ENCODE peak calls at places on chromosome 4, in seven cellular contexts. D is mesenchymal stem cell, C is IMR-90, J is neuronal stem cell, H is H9, F is H1, E is trophoblast cell. W is an unnamed sample.

GRCh38 chr4:120009731-120010130 is 56.9 kb downstream of the MAD2L1 start:
- DNase-seq in C (peak; percentile 96), D (peak; percentile 93), F (no peak), H (no peak), E (peak; percentile 89), J (no peak), W (no peak)

GRCh38 chr4:186067757-186068385 is 1.1 kb upstream of the TLR3 start:
- DNase-seq in E (peak; percentile 77), J (no peak), D (peak; percentile 39), H (peak; percentile 52), C (peak; percentile 19), F (peak; percentile 10), W (peak; percentile 65)

GRCh38 chr4:102546635-102547034 is 45.5 kb downstream of the NFKB1 start:
- DNase-seq in F (no peak), E (no peak), J (no peak), H (no peak), C (no peak), D (no peak), W (peak; percentile 32)

GRCh38 chr4:5863461-5864113 is 29.3 kb downstream of the CRMP1 start:
- DNase-seq in D (peak; percentile 75), J (no peak), C (peak; percentile 96), E (no peak), H (no peak), F (no peak), W (peak; percentile 4)

GRCh38 chr4:13160906-13161305 is 323.2 kb downstream of the RAB28 start:
- DNase-seq in E (no peak), F (no peak), J (no peak), D (no peak), H (no peak), C (peak; percentile 1), W (no peak)

GRCh38 chr4:82818974-82819662 is 20.5 kb upstream of the SCD5 start:
- DNase-seq in C (no peak), F (no peak), J (no peak), H (no peak), E (no peak), D (no peak), W (no peak)

GRCh38 chr4:76091052-76091451 is 16.5 kb downstream of the ART3 start:
- DNase-seq in C (no peak), D (no peak), F (no peak), J (no peak), E (peak; percentile 18), H (no peak), W (no peak)

GRCh38 chr4:121182296-121182695 is 18.2 kb upstream of the TNIP3 start:
- DNase-seq in J (no peak), E (no peak), F (no peak), D (peak; percentile 36), H (no peak), C (peak; percentile 33), W (no peak)

GRCh38 chr4:108168672-108169562 is at the start of gene LEF1:
- DNase-seq in H (peak; percentile 74), D (peak; percentile 65), J (peak; percentile 79), E (peak; percentile 8), C (peak; percentile 11), F (peak; percentile 49), W (peak; percentile 90)

GRCh38 chr4:108213723-108214122 is 45.0 kb upstream of the LEF1 start:
- DNase-seq in H (no peak), D (no peak), E (no peak), C (no peak), F (no peak), J (no peak), W (no peak)

GRCh38 chr4:15020502-15021286 is 18.4 kb downstream of the CPEB2 start:
- DNase-seq in J (no peak), H (no peak), F (no peak), E (no peak), C (no peak), D (no peak), W (no peak)

GRCh38 chr4:34932591-34932990 is 1311.7 kb downstream of the ARAP2 start:
- DNase-seq in E (peak; percentile 84), H (no peak), D (no peak), C (no peak), F (no peak), J (no peak), W (no peak)

GRCh38 chr4:14641871-14642270 is 360.4 kb upstream of the CPEB2 start:
- DNase-seq in E (no peak), J (no peak), D (no peak), H (no peak), C (no peak), F (no peak), W (no peak)

GRCh38 chr4:54277691-54278090 is 48.6 kb downstream of the PDGFRA start:
- DNase-seq in E (peak; percentile 5), J (no peak), H (no peak), F (no peak), C (peak; percentile 92), D (peak; percentile 73), W (no peak)

GRCh38 chr4:153747406-153747805 is 12.4 kb downstream of the RNF175 start:
- DNase-seq in H (no peak), E (no peak), D (no peak), C (no peak), F (no peak), J (no peak), W (no peak)

GRCh38 chr4:85391568-85392410 is 83.2 kb upstream of the ARHGAP24 start:
- DNase-seq in C (no peak), F (no peak), H (no peak), J (no peak), E (no peak), D (peak; percentile 24), W (no peak)

GRCh38 chr4:6851962-6852361 is 57.7 kb upstream of the TBC1D14 start:
- DNase-seq in H (no peak), E (no peak), C (no peak), D (no peak), F (no peak), J (no peak), W (no peak)

GRCh38 chr4:147770831-147771230 is 38.9 kb downstream of the ARHGAP10 start:
- DNase-seq in J (no peak), E (no peak), C (no peak), D (no peak), H (no peak), F (no peak), W (no peak)

GRCh38 chr4:2247128-2248043 is 5.5 kb upstream of the HAUS3 start:
- DNase-seq in D (no peak), F (no peak), E (no peak), J (no peak), H (no peak), C (no peak), W (no peak)

GRCh38 chr4:179709961-179710624 is 2267.9 kb upstream of the AGA start:
- DNase-seq in H (peak; percentile 50), F (peak; percentile 17), E (no peak), C (no peak), J (peak; percentile 5), D (no peak), W (peak; percentile 12)

GRCh38 chr4:138978600-138978999 is 37.0 kb upstream of the NOCT start:
- DNase-seq in F (no peak), J (no peak), E (peak; percentile 91), D (no peak), C (no peak), H (no peak), W (peak; percentile 87)

GRCh38 chr4:1099684-1100335 is 13.6 kb downstream of the RNF212 start:
- DNase-seq in C (no peak), J (no peak), E (no peak), D (no peak), F (no peak), H (peak; percentile 18), W (no peak)

GRCh38 chr4:522911-523443 is 24.0 kb downstream of the PIGG start:
- DNase-seq in C (no peak), D (no peak), F (no peak), J (no peak), H (no peak), E (no peak), W (no peak)

DNA sequence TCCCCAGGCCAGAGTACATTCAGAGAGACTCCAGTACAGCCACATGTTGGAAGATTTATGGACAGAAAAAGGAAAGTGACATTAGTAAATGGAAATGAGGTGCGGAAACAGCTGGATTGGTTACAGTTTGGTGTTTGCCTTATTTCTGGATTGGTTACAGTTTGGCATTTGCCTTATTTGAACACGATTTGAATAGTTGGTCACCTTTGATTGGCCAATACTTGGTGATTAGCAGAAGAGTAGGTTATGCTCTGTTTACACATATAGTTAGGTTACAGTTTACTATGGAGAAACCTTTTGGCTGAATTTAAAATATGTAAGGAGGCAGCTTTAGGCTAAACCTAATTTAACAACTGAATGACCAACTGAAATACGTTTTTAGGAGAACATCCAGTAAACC is 173.7 kb downstream of the AASDH start:
- DNase-seq in D (no peak), H (no peak), E (no peak), F (no peak), J (no peak), C (no peak), W (no peak)
- H3K4ac ChIP-seq in D (no peak overlapping the region), H (no peak overlapping the region), E (no peak overlapping the region), F (no peak overlapping the region), J (no peak overlapping the region), C (no peak overlapping the region), W (no peak overlapping the region)

GRCh38 chr4:16521156-16521915 is 295.1 kb upstream of the TAPT1 start:
- DNase-seq in E (no peak), H (no peak), C (no peak), D (no peak), F (no peak), J (no peak), W (no peak)

GRCh38 chr4:16513876-16514275 is 287.6 kb upstream of the TAPT1 start:
- DNase-seq in D (no peak), F (no peak), E (peak; percentile 91), H (no peak), C (peak; percentile 60), J (no peak), W (no peak)

GRCh38 chr4:16516796-16517413 is 290.6 kb upstream of the TAPT1 start:
- DNase-seq in F (peak; percentile 13), H (no peak), C (peak; percentile 85), J (no peak), D (peak; percentile 63), E (no peak), W (peak; percentile 69)
- H3K4ac ChIP-seq in F (no peak overlapping the region), H (no peak overlapping the region), C (no peak overlapping the region), J (no peak overlapping the region), D (no peak overlapping the region), E (no peak overlapping the region), W (no peak overlapping the region)

GRCh38 chr4:137543650-137544049 is 11.4 kb upstream of the PCDH18 start:
- DNase-seq in F (no peak), J (no peak), H (no peak), E (no peak), D (no peak), C (no peak), W (no peak)
- H3K4ac ChIP-seq in F (no peak overlapping the region), J (no peak overlapping the region), H (no peak overlapping the region), E (no peak overlapping the region), D (no peak overlapping the region), C (no peak overlapping the region), W (no peak overlapping the region)

GRCh38 chr4:80265571-80266266 is 745 bp upstream of the FGF5 start:
- DNase-seq in E (peak; percentile 20), F (no peak), J (no peak), C (peak; percentile 92), D (peak; percentile 87), H (peak; percentile 36), W (peak; percentile 30)

GRCh38 chr4:80261989-80262600 is 4.4 kb upstream of the FGF5 start:
- DNase-seq in H (no peak), F (no peak), E (peak; percentile 70), J (no peak), D (no peak), C (no peak), W (no peak)

GRCh38 chr4:80264825-80265224 is 1.6 kb upstream of the FGF5 start:
- DNase-seq in J (no peak), D (no peak), E (no peak), F (no peak), H (no peak), C (no peak), W (no peak)

GRCh38 chr4:80264352-80264647 is 2.2 kb upstream of the FGF5 start:
- DNase-seq in F (no peak), J (no peak), E (no peak), H (no peak), D (no peak), C (no peak), W (no peak)

GRCh38 chr4:80263541-80264351 is 2.7 kb upstream of the FGF5 start:
- DNase-seq in J (no peak), C (no peak), D (peak; percentile 18), E (no peak), H (peak; percentile 44), F (no peak), W (peak; percentile 73)
- H3K4ac ChIP-seq in J (no peak overlapping the region), C (peak overlapping the region; percentile 43), D (no peak overlapping the region), E (no peak overlapping the region), H (no peak overlapping the region), F (peak overlapping the region; percentile 28), W (no peak overlapping the region)

W was measured in mesendoderm.